ENCODE peak calls at places on chromosomes 11 and 22, in four cellular contexts. P is heart left ventricle, K is SK-N-SH, Y is adrenal gland. M is an unnamed sample.

GRCh38 chr11:96102664-96103068 is 178.8 kb upstream of the MTMR2 start:
- DNase-seq in P (no peak), K (no peak), Y (no peak), M (no peak)

GRCh38 chr22:46795845-46796565 is 33.6 kb downstream of the TBC1D22A start:
- DNase-seq in P (no peak), K (no peak), Y (no peak), M (no peak)

GRCh38 chr22:44825310-44826150 is 73.2 kb downstream of the ARHGAP8 start:
- DNase-seq in P (no peak), K (peak; percentile 67), Y (no peak), M (no peak)

GRCh38 chr11:69791266-69791665 is 16.1 kb upstream of the FGF4 start:
- DNase-seq in P (no peak), K (no peak), Y (peak; percentile 84), M (peak; percentile 20)

GRCh38 chr22:30591191-30591587 is 521 bp downstream of the PES1 start:
- DNase-seq in P (no peak), K (no peak), Y (peak; percentile 11), M (no peak)

GRCh38 chr11:64222651-64223000 is 3.4 kb downstream of the TRPT1 start:
- DNase-seq in P (no peak), K (no peak), Y (no peak), M (no peak)

GRCh38 chr22:20978419-20978818 is 3.7 kb upstream of the LZTR1 start:
- DNase-seq in P (no peak), K (no peak), Y (no peak), M (no peak)

GRCh38 chr11:119062779-119063178 is 4.8 kb upstream of the VPS11 start:
- DNase-seq in P (no peak), K (no peak), Y (peak; percentile 75), M (no peak)

GRCh38 chr22:25235547-25236290 is 16.3 kb downstream of the CRYBB2 start:
- DNase-seq in P (peak; percentile 79), K (peak; percentile 100), Y (peak; percentile 88), M (peak; percentile 29)

GRCh38 chr22:21702700-21703683 is 32.6 kb downstream of the YPEL1 start:
- DNase-seq in P (no peak), K (no peak), Y (no peak), M (no peak)

GRCh38 chr11:43573233-43573632 is 107.3 kb upstream of the HSD17B12 start:
- DNase-seq in P (no peak), K (peak; percentile 51), Y (peak; percentile 35), M (no peak)

GRCh38 chr11:74953448-74953847 is 4.4 kb downstream of the SPCS2 start:
- DNase-seq in P (no peak), K (no peak), Y (no peak), M (no peak)

GRCh38 chr22:24305260-24305692 is 34.6 kb downstream of the SPECC1L start:
- DNase-seq in P (no peak), K (no peak), Y (no peak), M (no peak)

GRCh38 chr11:130827697-130828377 is 88.4 kb downstream of the SNX19 start:
- DNase-seq in P (peak; percentile 72), K (peak; percentile 53), Y (peak; percentile 84), M (no peak)
- TF ChIP-seq CTCF in P (peak; percentile 52), K (peak; percentile 72), Y (no peak), M (peak; percentile 76)

GRCh38 chr11:706439-706956 is 467 bp downstream of the EPS8L2 start:
- DNase-seq in P (no peak), K (no peak), Y (peak; percentile 48), M (no peak)

GRCh38 chr11:705646-706438 is at the start of gene EPS8L2:
- DNase-seq in P (no peak), K (peak; percentile 45), Y (peak; percentile 30), M (no peak)

GRCh38 chr11:708511-708910 is 2.5 kb downstream of the EPS8L2 start:
- DNase-seq in P (no peak), K (peak; percentile 24), Y (no peak), M (no peak)

GRCh38 chr11:707817-708420 is 1.9 kb downstream of the EPS8L2 start:
- DNase-seq in P (no peak), K (peak; percentile 37), Y (no peak), M (no peak)

GRCh38 chr11:706957-707816 is 1.2 kb downstream of the EPS8L2 start:
- DNase-seq in P (no peak), K (peak; percentile 68), Y (peak; percentile 42), M (no peak)
- TF ChIP-seq CTCF in P (no peak), K (no peak), Y (no peak), M (peak; percentile 36)

GRCh38 chr11:112770487-112770886 is 190.7 kb upstream of the NCAM1 start:
- DNase-seq in P (no peak), K (no peak), Y (no peak), M (no peak)

GRCh38 chr11:112771847-112772246 is 189.4 kb upstream of the NCAM1 start:
- DNase-seq in P (no peak), K (no peak), Y (no peak), M (no peak)

GRCh38 chr11:112769170-112769569 is 192.1 kb upstream of the NCAM1 start:
- DNase-seq in P (no peak), K (peak; percentile 28), Y (no peak), M (no peak)

GRCh38 chr11:112769573-112769972 is 191.6 kb upstream of the NCAM1 start:
- DNase-seq in P (no peak), K (no peak), Y (no peak), M (no peak)

GRCh38 chr11:112770017-112770416 is 191.2 kb upstream of the NCAM1 start:
- DNase-seq in P (no peak), K (no peak), Y (no peak), M (no peak)
- TF ChIP-seq CTCF in P (no peak), K (no peak), Y (no peak), M (no peak)

GRCh38 chr11:32379714-32380113 is 55.6 kb downstream of the WT1 start:
- DNase-seq in P (no peak), K (no peak), Y (no peak), M (no peak)

GRCh38 chr11:32374261-32374711 is 61.1 kb downstream of the WT1 start:
- DNase-seq in P (no peak), K (peak; percentile 45), Y (peak; percentile 11), M (no peak)
- TF ChIP-seq CTCF in P (peak; percentile 61), K (peak; percentile 59), Y (no peak), M (peak; percentile 40)

GRCh38 chr11:122050021-122050710 is 65.8 kb downstream of the BLID start:
- DNase-seq in P (no peak), K (no peak), Y (no peak), M (no peak)

GRCh38 chr11:122046846-122047245 is 69.2 kb downstream of the BLID start:
- DNase-seq in P (no peak), K (no peak), Y (no peak), M (no peak)

GRCh38 chr11:122045181-122045586 is 70.8 kb downstream of the BLID start:
- DNase-seq in P (no peak), K (no peak), Y (no peak), M (peak; percentile 21)

GRCh38 chr11:122046438-122046837 is 69.6 kb downstream of the BLID start:
- DNase-seq in P (no peak), K (no peak), Y (no peak), M (no peak)

GRCh38 chr11:122048401-122048800 is 67.6 kb downstream of the BLID start:
- DNase-seq in P (no peak), K (no peak), Y (no peak), M (no peak)
- TF ChIP-seq CTCF in P (no peak), K (no peak), Y (no peak), M (no peak)

DNA sequence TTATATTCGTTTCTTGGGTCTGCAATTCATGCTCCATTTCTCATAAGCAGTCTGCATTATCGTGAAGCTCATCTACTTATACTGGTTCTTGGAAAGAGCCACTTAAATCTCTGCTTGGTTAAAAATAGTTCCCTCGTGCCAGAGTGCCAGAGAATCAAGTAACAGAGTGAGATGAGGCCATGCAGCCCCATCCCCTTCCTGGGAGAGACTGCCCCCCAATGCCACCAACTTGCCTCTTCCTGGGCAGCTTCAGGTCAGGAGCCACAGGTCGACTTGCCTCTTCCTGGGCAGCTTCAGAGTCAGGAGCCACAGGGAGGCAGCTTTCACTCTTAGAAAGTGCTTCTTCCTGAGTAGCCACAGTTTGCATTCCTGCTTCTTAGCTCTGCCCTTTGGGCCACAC is 223.9 kb upstream of the ZBED5 start:
- DNase-seq in P (no peak), K (no peak), Y (no peak), M (no peak)
- TF ChIP-seq CTCF in P (no peak), K (no peak), Y (no peak), M (no peak)

GRCh38 chr11:104538313-104538712 is 359.9 kb downstream of the CASP12 start:
- DNase-seq in P (no peak), K (no peak), Y (no peak), M (no peak)
- TF ChIP-seq CTCF in P (no peak), K (no peak), Y (no peak), M (no peak)

DNA sequence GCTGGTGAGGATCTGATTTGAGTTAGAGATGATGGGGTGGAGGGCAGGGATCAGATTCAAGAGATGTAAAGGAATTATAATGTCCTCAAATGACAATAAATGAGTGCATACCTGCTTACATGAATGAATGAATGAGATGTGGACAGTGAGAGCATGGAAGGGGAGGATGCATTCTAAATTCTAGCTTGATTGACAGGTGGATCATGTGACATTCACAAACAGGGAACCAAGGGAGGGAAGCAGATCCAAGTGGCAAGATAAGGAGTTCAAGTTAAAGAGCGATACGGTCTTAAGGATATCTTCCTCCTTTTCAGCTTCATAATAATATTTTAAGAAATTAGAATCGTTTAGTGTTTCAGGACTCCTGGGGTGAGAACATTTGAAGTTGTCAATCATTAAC is 170.5 kb upstream of the TBCEL start:
- DNase-seq in P (no peak), K (no peak), Y (no peak), M (no peak)
- TF ChIP-seq CTCF in P (no peak), K (no peak), Y (no peak), M (no peak)